ENCODE peak calls at places on chromosomes 16 and 17, in five cellular contexts. U, B, E, S and T are unnamed samples.

GRCh38 chr16:16112450-16113053 is 110.7 kb downstream of the ABCC6 start:
- DNase-seq in B (no peak), S (no peak), E (no peak), U (no peak), T (no peak)

GRCh38 chr16:19265531-19265930 is 20.0 kb upstream of the CLEC19A start:
- DNase-seq in E (no peak), U (no peak), B (no peak), S (no peak), T (no peak)

GRCh38 chr16:48613061-48613957 is 3.3 kb upstream of the N4BP1 start:
- DNase-seq in U (no peak), S (no peak), E (no peak), B (no peak), T (no peak)

GRCh38 chr16:11032922-11033291 is 88.5 kb downstream of the CLEC16A start:
- DNase-seq in S (no peak), U (no peak), B (no peak), E (no peak), T (peak)

GRCh38 chr16:4317471-4318170 is 1.8 kb downstream of the GLIS2 start:
- DNase-seq in U (no peak), S (no peak), B (no peak), E (peak), T (no peak)

GRCh38 chr17:8144401-8145295 is 7.6 kb downstream of the PER1 start:
- DNase-seq in S (no peak), B (no peak), E (no peak), U (no peak), T (peak)

GRCh38 chr17:17440938-17441730 is 35.7 kb upstream of the MED9 start:
- DNase-seq in U (no peak), S (no peak), E (peak), B (no peak), T (no peak)

GRCh38 chr17:75475144-75475835 is 18.9 kb downstream of the TMEM94 start:
- DNase-seq in S (no peak), U (no peak), E (no peak), B (no peak), T (peak)

GRCh38 chr16:1496464-1496863 is 3.3 kb downstream of the TELO2 start:
- DNase-seq in B (no peak), E (no peak), S (no peak), U (no peak), T (no peak)

GRCh38 chr17:49809056-49809455 is 20.6 kb downstream of the KAT7 start:
- DNase-seq in U (no peak), B (no peak), E (no peak), S (no peak), T (no peak)

GRCh38 chr17:4934173-4934979 is 2.3 kb downstream of the GP1BA start:
- DNase-seq in E (no peak), B (peak), S (peak), U (no peak), T (peak)

GRCh38 chr16:16121185-16121727 is 102.0 kb downstream of the ABCC6 start:
- DNase-seq in S (no peak), B (no peak), U (no peak), E (no peak), T (no peak)

GRCh38 chr16:66471264-66471663 is 44.2 kb downstream of the BEAN1 start:
- DNase-seq in B (no peak), U (no peak), S (no peak), E (no peak), T (no peak)

GRCh38 chr17:16415031-16415924 is at the start of gene TRPV2:
- DNase-seq in S (peak), U (no peak), E (no peak), B (peak), T (peak)

GRCh38 chr17:76197911-76198310 is 42.4 kb downstream of the RNF157 start:
- DNase-seq in S (no peak), E (no peak), U (no peak), B (no peak), T (no peak)

GRCh38 chr17:2438823-2439222 is 38.0 kb upstream of the MNT start:
- DNase-seq in E (no peak), S (no peak), U (no peak), B (no peak), T (no peak)

GRCh38 chr17:4204676-4205075 is 59.1 kb downstream of the ANKFY1 start:
- DNase-seq in U (peak), B (no peak), S (no peak), E (no peak), T (peak)

GRCh38 chr16:12097523-12098428 is 121.2 kb downstream of the SNX29 start:
- DNase-seq in U (no peak), E (no peak), S (no peak), B (no peak), T (no peak)

GRCh38 chr17:49576121-49576905 is 642 bp downstream of the NXPH3 start:
- DNase-seq in S (peak), U (no peak), E (peak), B (no peak), T (no peak)